ENCODE peak calls at places on chromosome 7, in five cellular contexts. A is chondrocyte, M is mesothelial cell of epicardium, N is fibroblast of mammary gland, X is GM13977. I is an unnamed sample.
A peak's percentile ranks its signal among the peaks of the same experiment; 100 is the strongest.

GRCh38 chr7:139118234-139118802 is 8.8 kb upstream of the ZC3HAV1 start:
- DNase-seq in X (peak; percentile 55), A (no peak), M (no peak), N (peak; percentile 77), I (peak; percentile 20)

GRCh38 chr7:119929891-119930290 is 343.1 kb upstream of the KCND2 start:
- DNase-seq in N (peak; percentile 4), A (no peak), M (no peak), X (no peak), I (peak; percentile 35)

GRCh38 chr7:18399624-18400235 is 95.8 kb upstream of the HDAC9 start:
- DNase-seq in N (no peak), M (no peak), A (no peak), X (no peak), I (peak; percentile 15)

GRCh38 chr7:42315631-42316030 is 78.6 kb upstream of the GLI3 start:
- DNase-seq in M (no peak), X (no peak), A (no peak), N (peak; percentile 36), I (peak; percentile 76)

GRCh38 chr7:111030358-111030735 is 60.6 kb upstream of the LRRN3 start:
- DNase-seq in N (peak; percentile 24), M (no peak), X (no peak), A (no peak), I (peak; percentile 15)

GRCh38 chr7:70710011-70710480 is 421.9 kb upstream of the GALNT17 start:
- DNase-seq in M (no peak), A (no peak), X (peak; percentile 37), N (peak; percentile 77), I (peak; percentile 85)

GRCh38 chr7:22187691-22188348 is 169.1 kb downstream of the RAPGEF5 start:
- DNase-seq in N (no peak), X (no peak), A (no peak), M (no peak), I (no peak)

GRCh38 chr7:90846171-90846570 is 250.1 kb downstream of the CDK14 start:
- DNase-seq in A (no peak), M (no peak), X (no peak), N (no peak), I (no peak)

GRCh38 chr7:130947792-130948580 is 214.0 kb upstream of the KLF14 start:
- DNase-seq in M (no peak), N (no peak), A (no peak), X (no peak), I (no peak)

GRCh38 chr7:50068026-50068425 is 25.0 kb downstream of the ZPBP start:
- DNase-seq in M (no peak), N (no peak), A (no peak), X (no peak), I (peak; percentile 16)

GRCh38 chr7:139354729-139355128 is 5.0 kb upstream of the LUC7L2 start:
- DNase-seq in A (no peak), X (no peak), N (no peak), M (no peak), I (no peak)

GRCh38 chr7:139629392-139630082 is 106.1 kb downstream of the CLEC2L start:
- DNase-seq in M (no peak), N (peak; percentile 21), A (no peak), X (no peak), I (peak; percentile 38)

GRCh38 chr7:111622084-111622483 is 59.8 kb upstream of the IMMP2L start:
- DNase-seq in A (no peak), M (no peak), N (no peak), X (no peak), I (no peak)

GRCh38 chr7:99407849-99408346 is 499 bp downstream of the PDAP1 start:
- DNase-seq in M (peak; percentile 56), A (no peak), N (peak; percentile 93), X (no peak), I (peak; percentile 82)

GRCh38 chr7:130649004-130649790 is 19.4 kb downstream of the COPG2 start:
- DNase-seq in X (peak; percentile 48), M (no peak), N (peak; percentile 80), A (no peak), I (peak; percentile 47)

GRCh38 chr7:42212541-42213090 is 24.4 kb downstream of the GLI3 start:
- DNase-seq in A (no peak), N (no peak), M (no peak), X (no peak), I (no peak)

GRCh38 chr7:42883950-42884349 is 27.9 kb downstream of the C7orf25 start:
- DNase-seq in N (peak; percentile 33), M (no peak), A (no peak), X (no peak), I (no peak)

GRCh38 chr7:137948083-137948844 is 53.6 kb downstream of the CREB3L2 start:
- DNase-seq in A (no peak), N (no peak), M (no peak), X (no peak), I (no peak)

GRCh38 chr7:32564542-32564941 is 69.3 kb downstream of the AVL9 start:
- DNase-seq in A (no peak), M (no peak), N (no peak), X (no peak), I (no peak)

GRCh38 chr7:108600399-108600798 is 30.7 kb downstream of the DNAJB9 start:
- DNase-seq in N (no peak), X (no peak), M (no peak), A (no peak), I (no peak)

GRCh38 chr7:149471289-149471953 is 10.6 kb upstream of the ZNF777 start:
- DNase-seq in X (no peak), N (no peak), A (no peak), M (no peak), I (no peak)

GRCh38 chr7:131388126-131388525 is 60.5 kb downstream of the MKLN1 start:
- DNase-seq in M (no peak), X (no peak), N (no peak), A (no peak), I (no peak)

DNA sequence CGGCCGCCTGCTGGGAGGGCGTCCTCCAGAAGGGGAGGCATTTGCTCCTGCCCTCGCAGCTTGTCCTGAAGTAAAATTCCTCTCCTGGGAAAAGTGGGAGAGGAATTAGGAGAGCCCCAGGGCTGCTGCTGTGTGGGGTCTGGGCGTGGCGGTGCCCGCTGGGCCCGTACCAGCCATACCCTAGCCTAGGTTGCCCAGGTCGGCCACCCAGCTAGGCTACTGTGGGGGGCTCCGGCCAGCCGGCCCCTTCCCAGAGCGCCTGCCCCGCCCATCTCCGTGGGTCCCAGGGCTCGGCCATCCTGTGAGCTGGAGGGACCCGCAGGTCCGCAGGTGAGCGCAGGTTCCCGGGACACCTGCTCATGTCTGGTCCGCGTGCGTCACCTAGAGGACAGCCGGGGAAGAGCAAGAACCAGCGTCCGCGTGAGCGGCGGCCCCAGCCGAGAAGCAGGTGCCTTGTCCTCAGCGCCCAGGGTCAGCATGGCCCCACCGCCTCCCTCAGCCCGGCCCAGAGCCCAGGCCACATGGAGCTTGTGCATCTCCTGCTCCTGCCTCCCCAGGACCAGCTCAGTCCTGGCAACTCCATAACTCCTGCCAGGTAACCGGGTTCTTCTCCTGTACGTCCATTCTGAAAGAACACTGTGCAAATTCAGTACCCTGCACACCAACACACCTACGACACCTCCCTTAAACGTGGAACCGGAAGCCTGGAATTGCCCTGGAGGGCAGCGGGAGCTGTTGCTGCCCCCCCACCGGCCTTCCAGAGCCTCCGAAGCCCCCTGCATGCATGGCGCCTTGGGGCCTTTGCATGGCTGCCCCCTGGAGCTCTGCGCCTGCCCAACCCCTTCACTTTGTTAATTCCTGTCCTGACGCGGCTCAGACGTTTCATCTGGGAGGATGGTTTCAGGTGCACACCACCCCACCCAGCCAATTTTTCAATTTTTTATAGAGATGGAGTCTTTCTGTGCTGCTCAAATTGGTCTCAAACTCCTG is 22.8 kb upstream of the FOXL3 start:
- DNase-seq in N (no peak), X (no peak), A (peak; percentile 86), M (no peak), I (no peak)
- TF ChIP-seq CTCF in N (no peak), X (peak; percentile 7), A (peak; percentile 74), M (peak; percentile 46), I (peak; percentile 33)

GRCh38 chr7:27389508-27389907 is 146.9 kb downstream of the EVX1 start:
- DNase-seq in N (peak; percentile 34), X (no peak), A (no peak), M (no peak), I (no peak)
- TF ChIP-seq CTCF in N (no peak), X (no peak), A (no peak), M (no peak), I (no peak)

DNA sequence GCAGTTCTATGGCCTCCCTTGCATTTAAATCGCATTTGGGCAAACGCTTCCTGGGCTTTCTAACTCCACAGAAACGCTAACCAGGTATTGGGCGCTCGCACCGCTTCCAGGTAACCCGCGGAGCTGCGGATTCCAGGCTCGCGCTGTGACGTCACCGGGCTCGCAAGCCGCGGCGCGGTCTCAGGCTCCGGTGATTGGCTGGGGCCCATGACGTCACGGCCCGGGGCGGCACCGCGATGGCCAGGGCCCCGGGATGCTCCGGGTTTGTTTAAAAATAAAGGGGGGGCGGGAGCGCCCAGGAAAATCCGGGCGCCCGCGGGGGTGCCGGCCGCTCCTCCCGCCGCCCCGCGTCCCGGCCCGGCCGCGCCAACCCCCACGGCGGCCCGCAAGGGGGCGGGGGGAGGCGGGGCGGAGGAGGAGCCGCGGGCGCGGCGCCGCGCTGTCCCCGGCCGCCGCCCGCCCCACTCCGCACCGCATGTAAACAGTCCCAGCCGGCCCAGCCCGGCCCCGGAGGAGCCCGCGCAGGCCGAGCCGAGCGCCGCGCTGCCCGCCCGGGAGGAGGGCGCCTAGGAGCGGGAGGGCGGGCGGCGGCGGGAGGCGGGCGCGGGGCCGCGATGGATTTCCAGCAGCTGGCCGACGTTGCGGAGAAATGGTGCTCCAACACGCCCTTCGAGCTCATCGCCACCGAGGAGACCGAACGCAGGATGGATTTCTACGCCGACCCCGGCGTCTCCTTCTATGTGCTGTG is at the start of gene MTURN:
- DNase-seq in X (peak; percentile 97), N (peak; percentile 79), A (no peak), M (peak; percentile 93), I (peak; percentile 76)
- TF ChIP-seq CTCF in X (no peak), N (no peak), A (no peak), M (no peak), I (no peak)

GRCh38 chr7:78225534-78225933 is 427.0 kb downstream of the PHTF2 start:
- DNase-seq in N (no peak), M (no peak), X (no peak), A (no peak), I (peak; percentile 53)

GRCh38 chr7:78220754-78221153 is 422.2 kb downstream of the PHTF2 start:
- DNase-seq in X (no peak), M (no peak), A (no peak), N (no peak), I (no peak)

GRCh38 chr7:78224923-78225322 is 426.4 kb downstream of the PHTF2 start:
- DNase-seq in M (no peak), N (peak; percentile 10), A (no peak), X (no peak), I (no peak)

GRCh38 chr7:78223598-78223997 is 425.0 kb downstream of the PHTF2 start:
- DNase-seq in N (no peak), A (no peak), M (no peak), X (no peak), I (no peak)

DNA sequence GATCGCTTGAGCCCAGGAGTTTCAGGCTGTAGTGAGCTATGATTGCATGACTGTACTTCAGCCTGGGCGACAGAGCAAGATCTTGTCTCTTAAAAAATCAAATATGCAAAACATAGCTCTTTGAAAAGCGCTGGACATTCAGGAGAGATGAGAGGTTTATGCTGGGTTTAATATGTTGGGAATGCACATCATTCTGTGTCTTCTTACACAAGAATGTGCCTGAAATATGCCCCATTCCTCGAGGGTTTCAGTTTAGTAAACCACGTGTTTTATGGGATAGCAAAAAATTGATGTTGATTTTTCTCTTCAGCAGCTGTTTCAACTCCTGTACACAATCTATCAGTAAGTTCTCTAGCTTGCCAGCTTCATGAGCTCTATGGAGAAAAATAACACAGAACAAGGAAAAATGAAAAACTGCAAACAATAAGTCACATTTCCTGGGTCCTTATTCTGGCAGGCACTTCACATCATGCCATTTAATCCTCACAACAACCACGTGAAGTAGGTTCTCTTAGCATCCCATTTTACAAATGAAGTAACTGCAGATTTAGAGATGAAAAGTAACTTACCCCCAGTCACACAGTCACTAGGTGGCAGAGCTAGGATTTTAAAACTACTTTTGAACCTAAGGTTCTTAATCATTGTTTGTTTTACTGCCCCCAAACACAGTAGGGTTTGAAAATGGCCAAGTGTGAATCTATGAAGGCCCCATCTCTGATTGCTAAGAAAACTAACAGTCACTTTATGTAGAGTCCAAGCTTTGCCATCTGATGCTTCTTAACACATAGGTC is 423.6 kb downstream of the PHTF2 start:
- DNase-seq in A (no peak), X (no peak), M (no peak), N (no peak), I (peak; percentile 94)
- TF ChIP-seq CTCF in A (peak; percentile 44), X (no peak), M (no peak), N (no peak), I (peak; percentile 40)